ENCODE peak calls at places on chromosomes 16 and 17, in nine cellular contexts. X, Q, H, R, D, P, V, C and J are unnamed samples.

GRCh38 chr17:48532261-48532660 is 1.4 kb upstream of the HOXB1 start:
- DNase-seq in X (no peak), Q (no peak), H (no peak), R (no peak), D (peak; percentile 49), P (no peak), V (no peak), C (no peak), J (no peak)

GRCh38 chr16:64019339-64019738 is 1102.5 kb downstream of the CDH11 start:
- DNase-seq in X (no peak), Q (no peak), H (no peak), R (no peak), D (no peak), P (no peak), V (no peak), C (no peak), J (no peak)

GRCh38 chr16:64983983-64984382 is 137.9 kb downstream of the CDH11 start:
- DNase-seq in X (no peak), Q (peak; percentile 2), H (peak; percentile 85), R (no peak), D (peak; percentile 90), P (no peak), V (no peak), C (peak; percentile 87), J (peak; percentile 71)

GRCh38 chr16:10877472-10877946 is 507 bp downstream of the CIITA start:
- DNase-seq in X (no peak), Q (no peak), H (no peak), R (no peak), D (no peak), P (no peak), V (no peak), C (no peak), J (no peak)

GRCh38 chr17:82127704-82128103 is 29.7 kb upstream of the FASN start:
- DNase-seq in X (no peak), Q (no peak), H (no peak), R (no peak), D (no peak), P (peak; percentile 33), V (no peak), C (no peak), J (no peak)

GRCh38 chr17:9389116-9389515 is 186.5 kb downstream of the STX8 start:
- DNase-seq in X (no peak), Q (peak; percentile 98), H (peak; percentile 56), R (no peak), D (no peak), P (no peak), V (no peak), C (no peak), J (no peak)

GRCh38 chr17:39794249-39794970 is 56.7 kb downstream of the GRB7 start:
- DNase-seq in X (no peak), Q (no peak), H (no peak), R (no peak), D (no peak), P (peak; percentile 28), V (no peak), C (no peak), J (no peak)

GRCh38 chr17:18963126-18964017 is 11.4 kb downstream of the SLC5A10 start:
- DNase-seq in X (no peak), Q (no peak), H (no peak), R (no peak), D (no peak), P (no peak), V (no peak), C (no peak), J (no peak)

GRCh38 chr16:51849715-51850114 is 697.2 kb downstream of the TOX3 start:
- DNase-seq in X (no peak), Q (no peak), H (no peak), R (no peak), D (peak; percentile 51), P (no peak), V (no peak), C (no peak), J (no peak)

GRCh38 chr17:71316498-71316897 is 804.3 kb upstream of the SOX9 start:
- DNase-seq in X (no peak), Q (no peak), H (no peak), R (no peak), D (no peak), P (no peak), V (no peak), C (no peak), J (no peak)

GRCh38 chr16:4613636-4614570 is 785 bp downstream of the UBALD1 start:
- DNase-seq in X (no peak), Q (peak; percentile 23), H (peak; percentile 32), R (no peak), D (peak; percentile 70), P (no peak), V (peak; percentile 71), C (peak; percentile 70), J (no peak)

GRCh38 chr16:77297996-77298637 is 98.9 kb downstream of the SYCE1L start:
- DNase-seq in X (no peak), Q (peak; percentile 24), H (no peak), R (no peak), D (no peak), P (no peak), V (no peak), C (no peak), J (no peak)

GRCh38 chr17:53655591-53655990 is 167.1 kb upstream of the KIF2B start:
- DNase-seq in X (no peak), Q (peak; percentile 71), H (peak; percentile 27), R (no peak), D (no peak), P (no peak), V (no peak), C (no peak), J (no peak)

GRCh38 chr17:1005361-1005946 is 8.5 kb downstream of the TIMM22 start:
- DNase-seq in X (peak; percentile 77), Q (no peak), H (peak; percentile 88), R (peak; percentile 54), D (no peak), P (no peak), V (no peak), C (no peak), J (no peak)

DNA sequence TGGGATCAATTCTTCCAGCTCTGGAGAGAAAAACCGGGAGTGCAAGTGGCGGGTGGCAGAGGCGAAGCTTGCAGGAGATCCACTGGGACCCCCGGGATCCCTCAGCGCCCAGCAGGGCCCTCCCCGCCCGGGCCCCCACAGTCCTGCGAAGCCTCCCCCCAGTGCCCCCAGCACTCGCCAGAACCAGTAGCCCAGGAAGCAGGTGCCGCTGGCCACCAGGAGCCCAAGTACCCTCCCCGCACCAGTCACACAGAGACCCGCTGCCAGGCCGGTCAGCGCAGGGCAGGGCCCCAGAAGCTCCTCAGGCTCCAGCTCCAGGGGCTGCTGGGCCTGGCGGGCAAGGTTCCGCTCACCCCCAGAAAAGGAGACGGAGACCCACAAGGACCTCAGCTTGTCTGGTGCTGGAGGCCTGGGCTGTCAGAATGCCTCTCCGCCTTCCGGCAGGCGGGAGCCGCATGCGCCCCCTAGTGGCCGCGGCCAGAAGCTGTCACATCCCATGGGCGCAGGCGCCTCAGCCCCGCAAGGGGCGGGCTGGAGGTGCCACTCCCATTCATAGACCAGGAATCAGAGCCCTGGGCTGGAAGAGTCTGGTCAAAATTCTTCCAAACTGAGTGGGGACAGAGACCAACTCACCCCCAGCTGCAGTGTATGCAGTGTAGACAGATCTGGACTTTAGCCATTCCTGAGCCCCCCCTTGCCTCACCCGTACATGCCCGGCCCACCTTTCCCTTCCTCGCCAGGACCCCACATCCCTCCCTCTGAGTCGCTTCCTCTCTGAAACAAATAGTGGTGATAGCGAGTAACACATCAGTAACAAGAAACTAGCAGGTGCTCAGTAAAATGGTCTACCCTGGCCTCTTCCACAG is 1002.3 kb downstream of the KCNJ18 start:
- DNase-seq in X (no peak), Q (no peak), H (no peak), R (no peak), D (peak; percentile 61), P (no peak), V (no peak), C (no peak), J (peak; percentile 17)
- H3K9me3 ChIP-seq in X (no peaks in the 10 kb centered on the region), Q (peaks cover 37% of the 10 kb centered on the region), H (no peaks in the 10 kb centered on the region), R (peaks cover 72% of the 10 kb centered on the region), D (peaks cover 94% of the 10 kb centered on the region), P (no peaks in the 10 kb centered on the region), V (no peaks in the 10 kb centered on the region), C (no peaks in the 10 kb centered on the region), J (no peaks in the 10 kb centered on the region)

GRCh38 chr17:31266042-31266441 is 31.0 kb downstream of the OMG start:
- DNase-seq in X (no peak), Q (no peak), H (no peak), R (no peak), D (no peak), P (no peak), V (no peak), C (no peak), J (no peak)
- H3K4me3 ChIP-seq in X (no peak overlapping the region), Q (no peak overlapping the region), H (no peak overlapping the region), R (no peak overlapping the region), D (no peak overlapping the region), P (no peak overlapping the region), V (no peak overlapping the region), C (no peak overlapping the region), J (no peak overlapping the region)

DNA sequence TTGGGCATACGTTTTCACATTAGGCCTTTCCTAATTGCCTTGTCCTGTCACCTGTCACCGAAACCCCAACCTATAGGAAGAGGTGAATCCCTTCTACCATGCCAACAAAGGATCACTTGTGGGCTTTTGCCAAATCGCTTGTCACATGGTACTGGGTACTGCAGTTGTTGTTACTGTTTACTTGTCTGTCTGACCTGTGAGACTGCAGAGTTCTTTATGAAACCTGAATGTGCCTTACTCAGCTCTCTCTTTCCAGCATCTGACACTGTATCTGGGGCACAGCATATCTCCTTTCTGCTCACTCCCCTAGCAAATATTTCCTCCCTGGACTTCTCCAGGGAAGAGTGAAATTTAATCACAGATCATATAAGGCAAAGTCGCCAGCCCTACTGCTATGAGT is 1272.4 kb downstream of the CDH8 start:
- DNase-seq in X (no peak), Q (no peak), H (no peak), R (no peak), D (no peak), P (no peak), V (no peak), C (no peak), J (no peak)
- TF ChIP-seq CTCF in X (no peak), Q (no peak), H (no peak), R (no peak), D (no peak), P (no peak), V (no peak), C (no peak), J (no peak)

GRCh38 chr16:25051446-25052160 is 36.4 kb upstream of the ARHGAP17 start:
- DNase-seq in X (no peak), Q (peak; percentile 68), H (peak; percentile 65), R (no peak), D (peak; percentile 78), P (no peak), V (no peak), C (no peak), J (no peak)

GRCh38 chr16:25052530-25052929 is 37.4 kb upstream of the ARHGAP17 start:
- DNase-seq in X (no peak), Q (no peak), H (no peak), R (no peak), D (no peak), P (no peak), V (no peak), C (no peak), J (no peak)

GRCh38 chr16:25048146-25048618 is 33.0 kb upstream of the ARHGAP17 start:
- DNase-seq in X (no peak), Q (no peak), H (no peak), R (no peak), D (no peak), P (no peak), V (no peak), C (no peak), J (no peak)

DNA sequence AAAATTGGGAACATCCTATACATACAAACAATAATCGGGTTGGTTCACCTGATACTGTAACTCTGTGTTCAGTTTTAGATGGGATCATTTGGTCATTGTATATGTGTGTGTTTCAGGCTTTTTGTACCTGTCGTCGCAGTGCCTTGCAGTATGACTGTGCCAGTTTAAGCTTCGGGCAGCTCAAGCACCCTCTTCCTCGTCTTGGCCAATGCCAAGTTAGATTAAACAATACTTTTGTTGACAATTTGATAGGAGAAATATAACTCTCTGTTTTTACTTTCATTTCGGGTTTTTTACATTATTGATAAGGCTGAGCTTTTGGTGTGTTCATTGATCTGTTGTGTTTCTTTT is 37.0 kb upstream of the ARHGAP17 start:
- DNase-seq in X (no peak), Q (no peak), H (no peak), R (no peak), D (no peak), P (no peak), V (no peak), C (no peak), J (no peak)
- H3K9me3 ChIP-seq in X (no peaks in the 10 kb centered on the region), Q (no peaks in the 10 kb centered on the region), H (no peaks in the 10 kb centered on the region), R (no peaks in the 10 kb centered on the region), D (no peaks in the 10 kb centered on the region), P (no peaks in the 10 kb centered on the region), V (no peaks in the 10 kb centered on the region), C (no peaks in the 10 kb centered on the region), J (no peaks in the 10 kb centered on the region)